ENCODE peak calls at places on chromosomes 3 and 15, in four cellular contexts. X is fibroblast of the aortic adventitia, R is GM20000, T is dorsolateral prefrontal cortex. L is an unnamed sample.

GRCh38 chr3:59424268-59425010 is 374.6 kb upstream of the CFAP20DC start:
- DNase-seq in X (peak; percentile 76), R (peak; percentile 15), T (no peak), L (peak; percentile 46)

GRCh38 chr3:17798000-17798399 is 55.6 kb upstream of the TBC1D5 start:
- DNase-seq in X (no peak), R (no peak), T (no peak), L (no peak)

GRCh38 chr15:25374143-25374542 is 64.7 kb downstream of the UBE3A start:
- DNase-seq in R (no peak), X (no peak), T (no peak), L (no peak)

GRCh38 chr15:45179221-45179985 is 8.4 kb downstream of the SHF start:
- DNase-seq in X (no peak), R (peak; percentile 56), T (no peak), L (peak; percentile 59)

GRCh38 chr3:173553635-173554280 is 156.2 kb downstream of the NLGN1 start:
- DNase-seq in X (peak; percentile 60), R (no peak), T (no peak), L (no peak)

GRCh38 chr3:127689266-127689860 is 16.6 kb downstream of the ABTB1 start:
- DNase-seq in T (peak; percentile 11), X (no peak), R (no peak), L (no peak)

GRCh38 chr15:55420171-55420871 is 12.0 kb downstream of the PIERCE2 start:
- DNase-seq in R (no peak), T (no peak), X (no peak), L (no peak)

GRCh38 chr3:103127116-103127630 is 692.4 kb downstream of the ZPLD1 start:
- DNase-seq in R (no peak), X (no peak), T (no peak), L (no peak)

GRCh38 chr3:161350916-161351315 is 20.4 kb downstream of the SPTSSB start:
- DNase-seq in X (no peak), T (no peak), R (no peak), L (no peak)

GRCh38 chr15:89363133-89363532 is 28.5 kb upstream of the POLG start:
- DNase-seq in T (no peak), X (no peak), R (no peak), L (no peak)

GRCh38 chr3:101351834-101352233 is 31.5 kb upstream of the IMPG2 start:
- DNase-seq in X (peak; percentile 11), R (no peak), T (no peak), L (peak; percentile 2)

GRCh38 chr3:155497930-155498647 is 204.6 kb upstream of the STRIT1 start:
- DNase-seq in X (peak; percentile 89), R (no peak), T (no peak), L (no peak)

GRCh38 chr15:70154440-70155347 is 57.0 kb upstream of the TLE3 start:
- DNase-seq in T (no peak), X (peak; percentile 21), R (no peak), L (no peak)

GRCh38 chr3:77682162-77682561 is 642.3 kb downstream of the ROBO2 start:
- DNase-seq in T (no peak), R (no peak), X (no peak), L (no peak)

GRCh38 chr15:50202003-50202402 is 20.0 kb downstream of the SLC27A2 start:
- DNase-seq in T (no peak), R (no peak), X (no peak), L (no peak)

DNA sequence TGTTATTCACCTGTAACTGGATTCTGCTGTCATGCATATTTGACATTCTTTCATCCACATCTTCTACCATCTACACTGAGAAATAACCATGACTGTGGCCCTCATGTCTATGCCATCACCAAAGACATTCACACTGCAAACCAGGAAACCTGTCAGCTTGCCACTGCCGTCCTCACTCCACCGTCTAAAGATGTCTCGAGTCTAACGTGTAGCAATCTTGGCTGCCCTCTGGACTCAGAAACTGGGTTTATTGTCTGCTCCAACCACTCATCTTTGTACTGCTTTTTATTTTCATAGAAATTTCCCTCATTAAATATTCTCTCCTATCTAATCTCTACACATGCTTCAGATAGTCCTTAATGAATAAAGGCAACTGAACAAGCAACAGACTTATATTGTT is 57.1 kb downstream of the CRYGS start:
- DNase-seq in R (no peak), T (no peak), X (no peak), L (no peak)
- TF ChIP-seq CTCF in R (no peak), T (no peak), X (no peak), L (no peak)

GRCh38 chr15:100922192-100923040 is 3.3 kb downstream of the LRRK1 start:
- DNase-seq in T (no peak), R (peak; percentile 76), X (no peak), L (no peak)

GRCh38 chr15:100919481-100920405 is 586 bp downstream of the LRRK1 start:
- DNase-seq in T (no peak), X (no peak), R (peak; percentile 69), L (peak; percentile 18)

GRCh38 chr15:100918034-100918689 is 995 bp upstream of the LRRK1 start:
- DNase-seq in R (peak; percentile 94), T (peak; percentile 48), X (peak; percentile 72), L (peak; percentile 78)

GRCh38 chr15:100920516-100921135 is 1.5 kb downstream of the LRRK1 start:
- DNase-seq in R (peak; percentile 52), T (no peak), X (no peak), L (no peak)

GRCh38 chr15:100918690-100919480 is at the start of gene LRRK1:
- DNase-seq in X (peak; percentile 50), T (no peak), R (peak; percentile 82), L (peak; percentile 12)
- TF ChIP-seq CTCF in X (no peak), T (no peak), R (no peak), L (no peak)

DNA sequence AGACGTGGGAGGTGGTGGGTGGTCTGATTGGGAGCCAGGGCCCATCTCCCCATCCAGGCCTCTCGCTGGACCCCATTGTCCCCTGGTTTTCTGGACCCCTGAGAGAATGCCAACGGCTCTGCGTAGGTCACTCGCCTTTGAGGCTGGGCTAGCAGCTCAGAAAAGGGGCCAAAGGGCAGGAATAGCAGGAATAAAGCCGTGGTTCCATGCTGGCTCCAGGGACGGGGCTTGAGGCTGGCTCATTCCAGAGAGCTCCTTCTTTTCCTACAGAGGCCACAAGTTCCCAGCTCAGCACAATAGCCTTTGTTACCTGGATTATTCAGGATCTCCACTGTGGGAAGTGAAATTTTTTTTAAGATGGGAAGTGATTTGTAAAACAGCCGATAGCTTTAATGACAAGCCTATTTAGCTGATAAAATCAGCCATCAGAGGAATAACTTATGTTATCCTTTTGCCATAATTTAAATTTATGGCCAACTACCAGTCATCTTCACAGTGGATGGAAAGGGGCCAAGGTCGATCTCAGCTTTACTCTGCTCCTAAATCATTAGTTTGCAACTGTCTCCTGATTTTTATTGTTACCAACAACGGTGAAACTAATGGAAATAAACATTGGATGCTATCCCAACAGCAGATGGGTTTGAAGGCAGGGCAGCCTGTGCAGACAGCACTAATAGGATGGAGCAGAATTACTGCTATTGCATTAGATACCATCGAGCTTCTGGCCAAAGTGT is 124.3 kb downstream of the TMEM266 start:
- DNase-seq in T (no peak), R (no peak), X (no peak), L (no peak)
- TF ChIP-seq CTCF in T (no peak), R (no peak), X (no peak), L (no peak)

DNA sequence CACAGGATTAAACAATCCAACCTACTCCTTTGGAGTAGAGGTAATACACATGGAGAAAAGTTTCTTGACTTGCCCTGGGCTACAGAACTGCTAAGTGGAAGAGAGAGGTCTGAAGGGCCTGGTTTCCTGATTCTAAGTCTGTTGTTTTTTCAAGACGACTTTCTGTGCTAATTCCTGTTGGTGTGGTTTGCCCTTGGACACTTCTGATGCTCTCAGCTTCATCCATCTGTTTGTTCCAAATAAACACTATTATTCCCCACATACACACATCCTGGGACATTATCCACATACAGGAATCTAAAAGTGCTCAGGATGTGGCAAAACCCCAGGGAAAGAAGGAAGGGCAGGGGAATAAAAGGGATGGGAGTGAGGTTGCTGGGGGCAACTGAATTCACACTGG is 393.5 kb upstream of the TBL1XR1 start:
- DNase-seq in T (no peak), R (no peak), X (no peak), L (no peak)
- TF ChIP-seq CTCF in T (no peak), R (no peak), X (no peak), L (no peak)

GRCh38 chr3:124923833-124924232 is 10.7 kb downstream of the MUC13 start:
- DNase-seq in R (no peak), X (peak; percentile 36), T (no peak), L (no peak)
- TF ChIP-seq CTCF in R (no peak), X (peak; percentile 39), T (no peak), L (no peak)

GRCh38 chr15:27235161-27235560 is 264.2 kb downstream of the GABRG3 start:
- DNase-seq in T (no peak), X (no peak), R (no peak), L (no peak)

GRCh38 chr15:27237319-27237939 is 266.4 kb downstream of the GABRG3 start:
- DNase-seq in X (no peak), R (no peak), T (no peak), L (no peak)

GRCh38 chr15:27235689-27236088 is 264.7 kb downstream of the GABRG3 start:
- DNase-seq in T (no peak), X (peak; percentile 3), R (no peak), L (no peak)

GRCh38 chr15:27234593-27234992 is 263.6 kb downstream of the GABRG3 start:
- DNase-seq in X (no peak), T (no peak), R (no peak), L (no peak)

GRCh38 chr15:27238209-27238608 is 267.2 kb downstream of the GABRG3 start:
- DNase-seq in X (no peak), R (no peak), T (no peak), L (no peak)
- TF ChIP-seq CTCF in X (no peak), R (no peak), T (no peak), L (no peak)

GRCh38 chr15:23910030-23910429 is 222.9 kb upstream of the NDN start:
- DNase-seq in T (no peak), X (no peak), R (no peak), L (no peak)
- TF ChIP-seq CTCF in T (no peak), X (no peak), R (no peak), L (no peak)

DNA sequence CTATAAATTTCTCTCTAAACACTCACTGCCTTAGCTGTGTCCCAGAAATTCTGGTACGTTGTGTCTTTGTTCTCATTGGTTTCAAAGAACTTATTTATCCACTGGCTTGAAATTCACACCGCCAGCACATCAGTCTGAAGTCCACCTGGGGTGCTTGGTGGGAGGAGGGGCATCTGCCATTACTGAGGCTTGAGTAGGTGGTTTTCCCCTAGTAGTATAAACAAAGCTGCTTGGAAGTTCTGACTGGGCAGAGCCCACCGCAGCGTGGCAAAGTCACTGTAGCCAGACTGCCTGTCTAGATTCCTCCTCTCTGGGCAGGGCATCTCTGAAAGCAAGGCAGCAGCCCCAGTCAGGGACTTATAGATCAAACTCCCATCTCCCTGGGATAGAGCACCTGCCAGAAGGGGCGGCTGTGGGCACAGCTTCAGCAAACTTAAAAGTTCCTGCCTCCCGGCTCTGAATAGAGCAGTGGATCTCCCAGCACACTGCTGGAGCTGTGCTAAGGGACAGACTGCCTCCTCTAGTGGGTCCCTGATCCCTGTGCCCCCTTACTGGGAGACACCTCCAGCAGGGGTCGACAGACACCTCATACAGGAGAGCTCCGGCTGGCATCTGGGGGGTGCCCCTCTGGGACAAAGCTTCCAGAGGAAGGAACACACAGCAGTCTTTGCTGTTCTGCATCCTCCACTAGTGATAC is 114.1 kb downstream of the SUCLG2 start:
- DNase-seq in T (no peak), X (no peak), R (no peak), L (no peak)
- TF ChIP-seq CTCF in T (no peak), X (no peak), R (no peak), L (no peak)